ENCODE peak calls at places on chromosomes 12 and 14, in seven cellular contexts. One of them, this sample, is unnamed.

GRCh38 chr14:99573000-99573330 is 31.0 kb downstream of the CCDC85C start:
- DNase-seq in HEK293T: no peak
- DNase-seq in heart right ventricle: no peak
- DNase-seq in EL: no peak
- DNase-seq in HL-60: no peak
- DNase-seq in aorta: no peak
- DNase-seq in H7: no peak
- DNase-seq in this sample: no peak

GRCh38 chr12:93402333-93403311 is 24.9 kb downstream of the NUDT4 start:
- DNase-seq in HEK293T: no peak
- DNase-seq in heart right ventricle: no peak
- DNase-seq in EL: no peak
- DNase-seq in HL-60: no peak
- DNase-seq in aorta: no peak
- DNase-seq in H7: no peak
- DNase-seq in this sample: no peak

GRCh38 chr14:102728509-102728908 is 48.7 kb upstream of the TRAF3 start:
- DNase-seq in HEK293T: no peak
- DNase-seq in heart right ventricle: no peak
- DNase-seq in EL: no peak
- DNase-seq in HL-60: no peak
- DNase-seq in aorta: no peak
- DNase-seq in H7: no peak
- DNase-seq in this sample: no peak

GRCh38 chr14:62743569-62743968 is 301.7 kb downstream of the KCNH5 start:
- DNase-seq in HEK293T: peak
- DNase-seq in heart right ventricle: no peak
- DNase-seq in EL: no peak
- DNase-seq in HL-60: no peak
- DNase-seq in aorta: no peak
- DNase-seq in H7: peak
- DNase-seq in this sample: no peak

GRCh38 chr12:48352157-48352775 is 1.5 kb upstream of the ZNF641 start:
- DNase-seq in HEK293T: no peak
- DNase-seq in heart right ventricle: no peak
- DNase-seq in EL: no peak
- DNase-seq in HL-60: no peak
- DNase-seq in aorta: no peak
- DNase-seq in H7: no peak
- DNase-seq in this sample: no peak

GRCh38 chr14:58607131-58607531 is 30.6 kb upstream of the DACT1 start:
- DNase-seq in HEK293T: no peak
- DNase-seq in heart right ventricle: no peak
- DNase-seq in EL: no peak
- DNase-seq in HL-60: no peak
- DNase-seq in aorta: no peak
- DNase-seq in H7: no peak
- DNase-seq in this sample: no peak

GRCh38 chr12:130711751-130712150 is 4.3 kb downstream of the RIMBP2 start:
- DNase-seq in HEK293T: no peak
- DNase-seq in heart right ventricle: no peak
- DNase-seq in EL: no peak
- DNase-seq in HL-60: no peak
- DNase-seq in aorta: no peak
- DNase-seq in H7: no peak
- DNase-seq in this sample: no peak

GRCh38 chr12:41606741-41607460 is 418.8 kb downstream of the PDZRN4 start:
- DNase-seq in HEK293T: no peak
- DNase-seq in heart right ventricle: no peak
- DNase-seq in EL: no peak
- DNase-seq in HL-60: no peak
- DNase-seq in aorta: no peak
- DNase-seq in H7: no peak
- DNase-seq in this sample: peak

GRCh38 chr12:8544295-8544694 is 3.6 kb upstream of the CLEC4E start:
- DNase-seq in HEK293T: peak
- DNase-seq in heart right ventricle: peak
- DNase-seq in EL: peak
- DNase-seq in HL-60: peak
- DNase-seq in aorta: peak
- DNase-seq in H7: peak
- DNase-seq in this sample: no peak

GRCh38 chr14:80304125-80304766 is 92.9 kb upstream of the DIO2 start:
- DNase-seq in HEK293T: no peak
- DNase-seq in heart right ventricle: peak
- DNase-seq in EL: no peak
- DNase-seq in HL-60: no peak
- DNase-seq in aorta: no peak
- DNase-seq in H7: no peak
- DNase-seq in this sample: no peak

This sample was measured in epithelial cell of proximal tubule.